ENCODE peak calls at places on chromosomes 13 and 19, in five cellular contexts. T, N, F, G and S are unnamed samples.

GRCh38 chr13:21232196-21232595 is 55.7 kb downstream of the MRPL57 start:
- DNase-seq in T (no peak), N (no peak), F (no peak), G (no peak), S (no peak)

GRCh38 chr19:5228932-5229777 is 111.5 kb downstream of the PTPRS start:
- DNase-seq in T (peak), N (no peak), F (peak), G (no peak), S (no peak)

GRCh38 chr19:39553082-39553652 is 13.2 kb upstream of the EID2 start:
- DNase-seq in T (no peak), N (no peak), F (no peak), G (no peak), S (no peak)

GRCh38 chr19:4140237-4140711 is 13.2 kb upstream of the CREB3L3 start:
- DNase-seq in T (peak), N (no peak), F (peak), G (peak), S (peak)

GRCh38 chr13:51122868-51123267 is 11.8 kb upstream of the C13orf42 start:
- DNase-seq in T (no peak), N (peak), F (no peak), G (peak), S (no peak)

GRCh38 chr13:52009985-52010384 is 1.3 kb downstream of the ATP7B start:
- DNase-seq in T (no peak), N (no peak), F (no peak), G (no peak), S (no peak)

GRCh38 chr13:79794936-79795335 is 314.0 kb downstream of the NDFIP2 start:
- DNase-seq in T (no peak), N (no peak), F (no peak), G (no peak), S (no peak)

GRCh38 chr19:44142014-44142523 is 715 bp downstream of the ZNF234 start:
- DNase-seq in T (no peak), N (no peak), F (peak), G (peak), S (no peak)

GRCh38 chr19:6213266-6213595 is 66.5 kb downstream of the MLLT1 start:
- DNase-seq in T (no peak), N (no peak), F (no peak), G (no peak), S (no peak)

GRCh38 chr13:94339116-94339687 is 140.3 kb downstream of the DCT start:
- DNase-seq in T (no peak), N (no peak), F (no peak), G (no peak), S (no peak)

GRCh38 chr13:44759222-44759721 is 183.1 kb upstream of the TSC22D1 start:
- DNase-seq in T (no peak), N (no peak), F (no peak), G (no peak), S (no peak)

GRCh38 chr13:35712907-35713685 is 236.6 kb upstream of the MAB21L1 start:
- DNase-seq in T (no peak), N (no peak), F (no peak), G (no peak), S (no peak)

GRCh38 chr19:7917292-7918061 is 2.7 kb upstream of the SNAPC2 start:
- DNase-seq in T (peak), N (no peak), F (no peak), G (no peak), S (no peak)

GRCh38 chr13:65892859-65893258 is 1337.3 kb downstream of the PCDH9 start:
- DNase-seq in T (no peak), N (no peak), F (no peak), G (no peak), S (no peak)

GRCh38 chr19:16037424-16038195 is 38.7 kb upstream of the TPM4 start:
- DNase-seq in T (no peak), N (no peak), F (no peak), G (no peak), S (no peak)

GRCh38 chr19:1266818-1267440 is 2.2 kb upstream of the CIRBP start:
- DNase-seq in T (peak), N (no peak), F (peak), G (no peak), S (no peak)

GRCh38 chr19:18379803-18380747 is 5.9 kb upstream of the GDF15 start:
- DNase-seq in T (peak), N (no peak), F (peak), G (peak), S (no peak)

GRCh38 chr13:67416047-67416925 is 186.2 kb upstream of the PCDH9 start:
- DNase-seq in T (peak), N (no peak), F (no peak), G (peak), S (peak)

GRCh38 chr19:43560687-43561086 is 14.6 kb downstream of the XRCC1 start:
- DNase-seq in T (peak), N (no peak), F (peak), G (peak), S (no peak)

GRCh38 chr19:2251577-2252480 is 2.7 kb downstream of the AMH start:
- DNase-seq in T (no peak), N (no peak), F (no peak), G (no peak), S (no peak)

GRCh38 chr19:1066748-1067340 is at the start of gene ARHGAP45:
- DNase-seq in T (no peak), N (no peak), F (peak), G (no peak), S (no peak)

GRCh38 chr13:73934215-73934623 is 200.0 kb downstream of the KLF12 start:
- DNase-seq in T (peak), N (no peak), F (no peak), G (no peak), S (no peak)

GRCh38 chr19:19602713-19603320 is 15.7 kb downstream of the PBX4 start:
- DNase-seq in T (no peak), N (no peak), F (no peak), G (no peak), S (no peak)

GRCh38 chr19:18425515-18426415 is 6.6 kb downstream of the SSBP4 start:
- DNase-seq in T (no peak), N (no peak), F (no peak), G (no peak), S (no peak)

GRCh38 chr19:38023661-38024574 is 116.9 kb downstream of the SIPA1L3 start:
- DNase-seq in T (no peak), N (no peak), F (no peak), G (no peak), S (no peak)

GRCh38 chr13:91368676-91369425 is 21.4 kb downstream of the MIR17HG start:
- DNase-seq in T (no peak), N (no peak), F (no peak), G (no peak), S (no peak)

GRCh38 chr19:38025908-38026307 is 118.9 kb downstream of the SIPA1L3 start:
- DNase-seq in T (no peak), N (no peak), F (no peak), G (no peak), S (no peak)

GRCh38 chr13:41457589-41458186 is 338 bp downstream of the RGCC start:
- DNase-seq in T (no peak), N (no peak), F (peak), G (no peak), S (peak)

DNA sequence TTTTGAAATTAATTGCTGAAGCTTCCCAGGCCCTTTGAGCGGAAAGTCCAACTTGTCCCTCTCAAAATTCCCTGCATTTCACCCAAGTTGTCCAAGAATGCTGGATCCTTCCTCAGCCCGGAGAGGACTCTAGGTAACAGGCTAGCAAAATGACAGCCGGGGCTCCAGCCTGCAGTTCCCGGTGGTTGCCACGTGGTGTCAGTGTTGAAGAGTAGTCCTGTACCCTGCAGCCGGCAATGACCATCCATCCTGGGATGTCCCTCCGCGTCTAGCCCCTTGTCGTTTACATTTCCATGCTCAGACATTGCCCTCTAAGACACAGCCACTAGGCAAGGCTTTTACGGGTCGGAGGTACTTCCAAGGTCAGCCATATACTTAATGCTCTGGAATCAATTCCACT is 31.4 kb upstream of the MTIF3 start:
- DNase-seq in T (peak), N (no peak), F (peak), G (peak), S (peak)
- TF ChIP-seq KDM1A in T (no peak), N (no peak), F (no peak), G (no peak), S (no peak)

DNA sequence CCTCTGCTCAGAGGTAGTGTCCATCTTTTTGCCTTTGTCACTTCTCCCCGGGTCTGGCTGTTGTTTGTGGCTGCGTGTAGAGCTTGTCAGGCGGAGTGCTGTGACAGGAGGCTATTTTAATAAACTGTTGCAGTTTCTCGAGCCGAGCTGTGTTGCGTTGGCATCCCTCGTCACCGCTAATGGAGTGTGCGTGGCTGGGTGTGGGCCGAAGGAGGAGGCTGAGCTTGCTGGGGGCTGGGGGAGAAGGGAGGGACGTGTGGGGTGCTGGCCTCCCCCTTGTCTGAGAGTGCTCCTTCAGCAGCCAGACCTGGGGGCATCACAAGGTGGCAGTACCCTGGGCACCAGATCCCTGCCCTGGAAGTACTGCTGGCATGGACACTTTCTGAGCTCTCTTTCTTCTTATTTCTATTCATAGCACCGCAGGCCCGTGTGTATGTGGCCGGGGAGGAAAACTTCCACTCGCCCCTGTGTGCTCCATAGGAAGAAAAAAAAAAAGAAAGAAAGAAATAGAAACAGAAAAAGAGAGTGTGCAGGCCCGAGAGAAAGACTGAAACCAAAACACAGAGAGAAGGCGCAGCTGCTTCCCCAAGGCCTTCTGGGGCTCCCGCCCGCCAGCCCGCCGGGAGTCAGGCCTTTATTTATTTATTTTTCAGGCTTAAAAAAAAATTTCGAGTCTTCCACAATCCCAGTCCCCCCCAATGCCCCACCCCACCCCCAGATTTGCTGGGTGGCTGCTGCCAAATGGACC is 27.0 kb downstream of the NFIX start:
- DNase-seq in T (no peak), N (no peak), F (no peak), G (no peak), S (no peak)
- TF ChIP-seq KDM1A in T (no peak), N (no peak), F (no peak), G (no peak), S (no peak)

DNA sequence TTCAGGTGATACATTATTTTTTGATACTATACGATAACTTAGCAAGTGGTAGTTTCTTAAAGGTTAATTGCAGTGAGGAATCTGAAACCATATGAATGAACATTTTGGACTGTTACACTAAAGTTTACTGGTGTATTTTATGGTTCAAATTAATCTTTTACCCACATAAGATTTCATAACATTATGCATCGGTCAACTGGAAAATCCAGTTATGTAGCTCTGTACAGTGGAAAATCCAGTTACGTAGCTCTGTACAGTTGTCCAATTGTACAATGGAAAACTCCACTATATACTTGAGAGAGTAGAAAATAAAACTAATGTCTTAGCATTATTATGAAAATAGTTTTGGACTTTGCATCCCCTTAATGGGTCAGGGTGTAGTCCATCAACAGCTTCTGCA is 2.0 kb upstream of the UBAC2 start:
- DNase-seq in T (no peak), N (no peak), F (no peak), G (no peak), S (no peak)
- TF ChIP-seq KDM1A in T (no peak), N (no peak), F (no peak), G (no peak), S (no peak)

DNA sequence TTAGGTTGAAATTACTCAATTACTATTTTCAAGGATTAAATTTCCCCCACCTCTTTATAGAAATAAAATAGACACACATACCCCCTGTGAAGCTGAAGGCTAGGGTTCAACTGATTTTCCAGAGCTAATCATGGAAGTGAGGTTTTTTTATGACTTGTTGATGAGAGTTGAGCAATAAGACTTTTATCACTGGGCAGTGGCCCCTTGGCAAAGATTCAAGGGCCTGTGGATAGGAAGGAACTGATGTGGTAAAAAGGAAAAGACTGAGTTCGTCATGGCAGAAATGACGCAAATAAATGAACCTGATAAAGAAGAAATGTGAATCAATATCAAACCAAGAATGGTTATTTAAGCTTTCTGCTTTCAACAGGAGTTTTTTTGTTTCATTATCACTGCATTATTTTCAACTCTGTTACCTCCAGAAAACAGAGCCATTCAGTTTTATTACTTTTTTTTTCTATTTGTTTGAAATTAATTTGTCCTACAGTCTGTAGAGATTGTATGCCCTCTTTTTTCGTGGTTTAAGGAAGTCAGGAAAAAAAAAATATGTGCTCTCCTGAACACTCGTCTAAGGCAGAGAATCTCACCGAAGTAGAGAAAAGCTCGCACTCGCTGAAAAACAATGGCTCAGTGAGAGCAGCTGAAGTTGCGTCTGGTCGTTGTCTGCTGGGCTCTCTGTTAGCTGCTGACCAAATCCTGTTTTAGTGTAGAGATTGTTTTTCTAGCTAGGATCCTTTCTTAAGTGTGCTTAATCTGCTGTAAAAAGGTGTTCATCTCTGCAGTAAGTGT is 38.9 kb downstream of the STOML3 start:
- DNase-seq in T (no peak), N (no peak), F (no peak), G (no peak), S (no peak)
- TF ChIP-seq KDM1A in T (no peak), N (no peak), F (no peak), G (no peak), S (no peak)

DNA sequence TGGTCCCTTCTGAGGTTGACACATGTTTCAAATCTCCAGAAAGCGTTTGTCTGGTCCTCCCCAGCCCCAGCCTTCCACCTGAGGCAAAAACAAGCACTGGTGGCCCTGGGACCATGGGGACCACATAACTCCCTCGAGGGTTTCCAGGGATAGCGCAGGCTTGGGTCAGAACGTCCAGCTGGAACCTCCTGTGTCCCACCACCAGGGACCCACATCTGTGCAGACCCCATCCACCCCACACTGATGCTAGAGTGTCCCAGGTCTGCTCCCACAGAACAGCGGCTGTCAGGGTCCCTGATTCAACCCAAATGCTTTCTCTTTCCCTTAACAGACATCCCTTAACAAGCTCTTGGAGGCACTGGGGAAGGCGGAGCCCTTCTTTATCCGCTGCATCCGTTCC is 29.6 kb upstream of the USE1 start:
- DNase-seq in T (no peak), N (no peak), F (no peak), G (no peak), S (no peak)
- TF ChIP-seq KDM1A in T (no peak), N (no peak), F (no peak), G (no peak), S (no peak)